ENCODE peak calls at places on chromosomes 3 and 15, in six cellular contexts. K is upper lobe of right lung; E is CD8-positive, alpha-beta T cell; S is fibroblast of lung; V is effector memory CD4-positive, alpha-beta T cell; M is mammary epithelial cell. B is an unnamed sample. For H3K4me1 and H3K27me3, the result is how much of the 10 kb centered on the place peaks cover.

GRCh38 chr15:80776420-80777045 is 2.6 kb upstream of the CEMIP start:
- DNase-seq in M (peak), S (peak), K (peak), V (peak), E (peak), B (peak)

GRCh38 chr3:108345492-108346205 is 49.3 kb downstream of the HHLA2 start:
- DNase-seq in M (no peak), V (no peak), S (peak), E (no peak), K (no peak), B (no peak)

GRCh38 chr3:21294768-21295167 is 456.2 kb downstream of the ZNF385D start:
- DNase-seq in M (peak), V (no peak), K (no peak), E (no peak), S (peak), B (no peak)

GRCh38 chr3:194575484-194576210 is 57.6 kb downstream of the TMEM44 start:
- DNase-seq in M (no peak), K (no peak), E (no peak), S (peak), V (no peak), B (no peak)

GRCh38 chr3:137525471-137525870 is 238.6 kb upstream of the SOX14 start:
- DNase-seq in E (no peak), S (no peak), M (no peak), V (no peak), K (no peak), B (no peak)

GRCh38 chr3:100029052-100029451 is 85.2 kb downstream of the FILIP1L start:
- DNase-seq in K (no peak), E (no peak), S (no peak), V (no peak), M (no peak), B (no peak)

GRCh38 chr3:141960731-141961130 is 84.3 kb downstream of the ATP1B3 start:
- DNase-seq in V (no peak), E (no peak), M (no peak), K (no peak), S (peak), B (no peak)

GRCh38 chr15:66133247-66133646 is 120.3 kb downstream of the MEGF11 start:
- DNase-seq in V (no peak), K (no peak), S (no peak), M (no peak), E (no peak), B (no peak)

GRCh38 chr15:29612096-29612495 is 210.2 kb downstream of the TJP1 start:
- DNase-seq in E (no peak), V (no peak), M (no peak), S (no peak), K (no peak), B (no peak)

GRCh38 chr3:12405432-12406272 is 78.6 kb upstream of the TSEN2 start:
- DNase-seq in V (no peak), S (peak), M (peak), E (no peak), K (peak), B (no peak)

GRCh38 chr3:103166890-103167289 is 732.1 kb downstream of the ZPLD1 start:
- DNase-seq in S (no peak), K (no peak), M (no peak), V (no peak), E (no peak), B (no peak)

GRCh38 chr3:168847293-168847883 is 751.7 kb upstream of the GOLIM4 start:
- DNase-seq in M (peak), E (no peak), V (no peak), K (no peak), S (peak), B (no peak)

GRCh38 chr3:183802989-183803388 is 22.4 kb downstream of the MAP6D1 start:
- DNase-seq in K (no peak), E (no peak), S (no peak), M (no peak), V (no peak), B (no peak)

GRCh38 chr3:64008952-64009351 is 14.3 kb downstream of the PSMD6 start:
- DNase-seq in M (no peak), S (peak), E (no peak), V (no peak), K (no peak), B (no peak)

GRCh38 chr3:131361464-131362421 is 19.8 kb upstream of the NUDT16 start:
- DNase-seq in E (no peak), S (peak), V (no peak), M (peak), K (peak), B (peak)

GRCh38 chr15:68187559-68187958 is 17.6 kb downstream of the CALML4 start:
- DNase-seq in V (no peak), K (no peak), M (peak), E (no peak), S (peak), B (no peak)

GRCh38 chr3:46931631-46932441 is 44.7 kb downstream of the CCDC12 start:
- DNase-seq in S (peak), E (no peak), V (no peak), M (no peak), K (peak), B (no peak)
- H3K4me1 ChIP-seq in S (under half), E (half or more), V (under half), M (half or more), K (half or more), B (half or more)

DNA sequence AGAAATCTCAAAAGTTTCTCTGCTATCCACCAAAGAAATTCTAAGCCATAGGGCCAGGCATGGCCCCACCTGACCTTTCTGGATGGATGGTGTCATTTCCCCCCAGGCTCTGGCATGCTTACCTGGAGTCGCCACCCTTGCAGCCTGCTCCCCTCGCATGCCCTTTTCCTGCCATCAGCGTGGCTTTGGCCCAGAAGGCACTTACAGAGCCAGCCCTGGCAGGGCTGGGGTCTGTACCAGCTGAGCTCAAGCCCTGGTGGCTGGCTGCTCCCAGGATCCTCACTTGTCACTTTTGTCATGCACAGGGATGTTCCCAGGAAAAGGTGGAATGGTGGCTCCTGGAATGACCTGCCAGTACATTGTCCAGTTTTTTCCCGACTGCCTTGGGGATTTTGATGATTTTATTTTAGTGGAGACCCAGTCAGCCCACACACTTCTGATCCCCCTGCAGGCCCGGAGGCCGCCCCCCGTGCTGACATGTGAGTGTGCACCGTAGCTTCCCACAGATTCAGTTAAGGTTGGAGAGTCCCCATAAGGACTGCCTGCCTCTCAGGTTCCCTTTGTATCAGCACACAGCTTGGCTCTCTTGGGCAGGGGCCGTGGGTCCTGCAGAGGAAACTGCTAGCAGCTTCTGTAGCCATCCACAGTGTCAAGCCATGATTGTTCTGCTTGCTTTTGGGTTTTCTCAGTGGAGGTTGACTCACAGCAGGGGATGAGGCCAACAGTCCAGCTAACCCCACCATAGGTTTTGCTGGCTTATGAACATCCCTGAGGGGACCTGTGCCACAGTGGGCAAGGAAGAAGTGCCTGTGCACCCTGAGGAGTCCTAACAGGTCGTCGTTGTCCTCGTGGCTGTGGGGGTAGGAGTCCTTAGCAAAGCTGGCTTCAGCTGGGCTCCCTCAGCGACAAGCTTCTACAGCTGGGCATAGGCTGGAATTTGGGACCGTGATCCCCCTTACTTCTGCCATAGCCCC is 46.2 kb downstream of the DLEC1 start:
- DNase-seq in E (no peak), K (no peak), S (no peak), V (no peak), M (no peak), B (peak)
- H3K4me3 ChIP-seq in E (no peak), K (no peak), S (no peak), V (no peak), M (no peak), B (no peak)

DNA sequence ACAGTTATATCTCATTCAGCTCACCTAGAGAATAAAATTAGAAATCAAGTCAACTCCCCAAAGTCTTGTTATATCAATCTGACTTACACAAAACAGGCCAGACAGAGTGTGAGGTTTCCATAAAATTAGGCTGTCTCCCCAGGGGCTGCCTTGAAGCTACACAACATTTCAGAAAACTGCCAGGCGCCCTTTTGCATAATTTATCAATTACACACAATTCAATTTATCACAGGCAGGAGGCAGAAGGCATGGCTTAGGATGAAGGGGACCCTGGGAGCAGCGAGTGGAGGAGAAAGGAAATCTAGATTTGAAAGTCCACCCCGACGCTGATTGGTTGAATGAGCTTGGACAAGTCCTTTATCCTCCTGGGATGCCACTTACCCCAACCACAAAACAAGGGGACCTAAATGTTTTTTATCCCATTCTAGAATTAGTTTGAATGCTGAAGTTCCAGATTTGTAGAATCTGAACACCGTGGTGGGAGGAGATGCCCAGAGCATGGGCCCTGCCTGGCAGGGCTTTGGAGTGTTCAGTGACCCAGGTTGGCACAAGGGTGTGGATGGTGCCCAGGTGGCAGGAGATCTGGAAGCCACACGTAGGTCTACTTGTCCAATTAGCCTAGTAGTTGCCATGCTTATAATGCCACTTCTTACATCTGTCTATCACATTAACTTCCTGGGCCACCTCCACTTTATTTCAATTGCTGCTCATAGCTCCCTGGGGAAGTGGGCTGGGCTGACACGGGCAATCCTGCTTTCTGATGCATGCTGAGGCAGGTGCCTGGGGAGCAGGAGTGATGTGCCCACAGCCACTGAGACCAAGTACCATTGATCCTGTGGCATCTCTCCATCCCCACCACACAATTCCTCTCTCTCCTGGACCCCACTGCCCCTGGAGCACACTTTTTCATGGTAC is 119.8 kb upstream of the TLE3 start:
- DNase-seq in E (no peak), M (no peak), V (no peak), K (no peak), S (no peak), B (no peak)
- H3K27me3 ChIP-seq in E (under half), M (under half), V (under half), K (under half), S (under half), B (under half)

GRCh38 chr15:98658831-98659699 is 10.7 kb downstream of the IGF1R start:
- DNase-seq in K (no peak), V (no peak), E (peak), S (peak), M (peak), B (no peak)
- H3K4me1 ChIP-seq in K (under half), V (under half), E (under half), S (under half), M (under half), B (under half)

GRCh38 chr3:42728056-42728455 is 25.5 kb upstream of the HHATL start:
- DNase-seq in V (no peak), E (no peak), S (no peak), M (no peak), K (peak), B (no peak)
- H3K4me3 ChIP-seq in V (no peak), E (no peak), S (no peak), M (no peak), K (no peak), B (no peak)

DNA sequence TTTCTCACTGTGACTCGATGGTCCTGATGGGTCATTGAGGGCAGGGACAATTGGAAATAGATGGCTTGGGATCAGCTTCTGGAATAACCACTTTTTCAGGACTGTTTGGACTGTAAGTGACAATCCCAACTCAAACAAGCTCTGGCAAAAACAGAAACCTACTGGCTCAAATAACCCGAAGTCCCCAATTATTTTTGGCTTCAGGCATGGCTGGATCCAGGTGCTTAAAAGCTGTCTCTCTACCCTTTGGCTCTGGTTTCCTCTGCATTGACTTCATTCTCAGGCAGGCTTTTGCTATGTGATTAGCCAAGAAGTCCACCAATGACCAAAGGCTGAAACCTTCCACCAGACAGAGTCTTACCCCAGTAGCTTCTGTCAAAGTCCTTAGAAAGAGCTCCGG is 92.9 kb upstream of the PRR23E start:
- DNase-seq in V (no peak), K (no peak), M (no peak), E (no peak), S (no peak), B (no peak)
- H3K27me3 ChIP-seq in V (under half), K (under half), M (under half), E (under half), S (under half), B (under half)

DNA sequence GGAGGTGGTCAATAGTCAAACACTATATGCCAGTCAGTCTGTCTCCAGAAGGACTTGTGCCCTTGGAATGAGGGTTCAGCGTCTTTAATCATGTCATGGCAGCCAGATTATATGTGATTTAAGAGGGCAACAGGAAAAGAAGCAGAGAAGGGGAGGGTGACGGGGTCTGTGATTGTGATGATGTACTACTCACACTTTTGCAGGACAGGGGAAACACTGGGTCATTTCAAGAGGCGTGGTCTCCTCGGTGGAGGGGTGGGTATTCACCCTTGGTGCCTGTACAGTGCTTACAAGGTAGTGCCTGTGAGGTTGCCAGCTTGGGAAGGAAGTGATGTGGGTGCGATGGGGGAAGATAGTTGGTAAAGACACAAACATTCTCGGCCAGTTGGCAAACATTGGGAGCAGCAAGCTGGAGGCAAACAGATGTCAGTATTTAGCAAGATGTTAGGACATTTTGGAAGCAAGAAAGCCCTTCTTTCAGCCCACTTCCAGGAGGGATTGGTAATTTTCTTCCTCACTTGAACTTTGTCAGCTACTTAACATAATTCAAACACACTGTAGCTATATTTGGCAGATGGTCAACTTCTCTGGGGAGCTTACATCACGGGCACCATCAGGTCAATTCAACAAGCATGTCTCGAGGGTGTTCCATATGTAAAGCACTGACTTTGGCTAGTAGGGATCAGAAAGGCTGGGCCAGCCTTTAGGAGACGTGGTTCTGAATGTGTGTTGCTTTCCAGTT is 71.4 kb upstream of the ROPN1 start:
- DNase-seq in S (peak), V (no peak), K (no peak), E (no peak), M (no peak), B (no peak)
- H3K4me1 ChIP-seq in S (under half), V (under half), K (under half), E (under half), M (under half), B (under half)

DNA sequence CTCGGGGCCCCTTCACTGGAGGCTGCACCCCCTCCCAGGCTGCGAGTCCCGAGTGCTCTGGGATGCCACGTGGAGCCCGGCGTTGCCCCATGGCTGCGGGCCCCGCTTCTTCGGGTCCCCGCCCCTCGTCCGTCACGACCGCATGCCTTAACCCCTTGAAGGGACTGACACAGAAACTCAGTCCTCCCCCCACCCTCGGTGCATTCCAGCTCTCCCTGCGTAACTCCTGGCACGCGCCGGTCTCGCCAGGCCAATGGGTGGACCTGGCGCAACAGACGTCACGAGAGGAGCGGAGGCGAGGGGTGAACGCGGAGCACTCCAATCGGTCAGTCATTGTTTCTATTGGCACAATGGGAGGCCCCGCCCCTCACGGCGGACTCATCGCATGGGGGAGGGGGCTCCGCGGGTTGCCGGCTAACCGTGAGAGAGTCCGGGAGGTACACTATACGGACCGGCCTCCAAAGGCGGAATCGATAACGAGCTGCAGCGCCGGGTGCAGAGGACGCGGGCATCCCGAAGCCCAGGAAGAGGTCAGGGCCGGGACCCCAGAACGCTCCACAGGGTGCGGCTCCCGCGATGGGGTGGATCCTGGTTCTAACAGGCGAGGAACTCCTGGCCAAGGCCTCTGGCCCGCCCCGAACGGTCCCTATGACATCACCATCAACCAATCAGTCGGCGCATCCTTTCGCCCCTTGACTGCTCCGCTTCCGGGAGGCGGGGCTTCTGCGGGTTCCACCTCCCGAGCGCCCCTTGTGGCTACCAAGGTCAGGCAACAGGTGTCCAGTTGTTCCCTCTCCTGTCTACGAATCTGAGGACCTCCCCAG is 1.0 kb upstream of the CELSR3 start:
- DNase-seq in S (peak), V (peak), K (peak), E (peak), M (peak), B (peak)
- H3K4me3 ChIP-seq in S (peak), V (peak), K (peak), E (peak), M (peak), B (peak)

B was measured in CD4-positive, alpha-beta memory T cell.